ENCODE peak calls at places on chromosomes 7 and 10, in eight cellular contexts. K is neural progenitor cell, E is GM23338, X is MM.1S, D is omental fat pad, V is fibroblast of pulmonary artery, B is body of pancreas, A is HL-60. H is an unnamed sample.

GRCh38 chr10:73768881-73769280 is 13.0 kb upstream of the CHCHD1 start:
- DNase-seq in K (no peak), E (peak), X (no peak), D (no peak), V (no peak), B (no peak), A (no peak), H (no peak)

GRCh38 chr10:102537367-102537766 is 33.6 kb downstream of the SUFU start:
- DNase-seq in K (no peak), E (no peak), X (no peak), D (no peak), V (no peak), B (no peak), A (no peak), H (no peak)

GRCh38 chr7:80277434-80278427 is 143.1 kb downstream of the GNAI1 start:
- DNase-seq in K (no peak), E (peak), X (no peak), D (no peak), V (peak), B (no peak), A (no peak), H (no peak)

GRCh38 chr10:44030132-44030531 is 354.8 kb downstream of the CXCL12 start:
- DNase-seq in K (peak), E (peak), X (no peak), D (no peak), V (no peak), B (no peak), A (no peak), H (no peak)

GRCh38 chr10:132540456-132540855 is 2.9 kb downstream of the INPP5A start:
- DNase-seq in K (peak), E (peak), X (no peak), D (no peak), V (peak), B (no peak), A (no peak), H (no peak)

GRCh38 chr7:80656029-80656428 is 17.6 kb downstream of the CD36 start:
- DNase-seq in K (no peak), E (no peak), X (no peak), D (no peak), V (no peak), B (no peak), A (no peak), H (no peak)

GRCh38 chr7:33243319-33243881 is 114.0 kb downstream of the BBS9 start:
- DNase-seq in K (peak), E (peak), X (peak), D (no peak), V (peak), B (no peak), A (no peak), H (peak)

GRCh38 chr10:17438583-17438982 is 15.8 kb downstream of the ST8SIA6 start:
- DNase-seq in K (no peak), E (no peak), X (no peak), D (no peak), V (no peak), B (no peak), A (no peak), H (no peak)

GRCh38 chr7:106426803-106427202 is 142.0 kb upstream of the NAMPT start:
- DNase-seq in K (no peak), E (no peak), X (no peak), D (no peak), V (no peak), B (no peak), A (no peak), H (no peak)

GRCh38 chr10:22339761-22340361 is 5.4 kb upstream of the SPAG6 start:
- DNase-seq in K (no peak), E (no peak), X (no peak), D (no peak), V (peak), B (no peak), A (no peak), H (no peak)

GRCh38 chr10:91614254-91614624 is 18.6 kb downstream of the PPP1R3C start:
- DNase-seq in K (no peak), E (no peak), X (no peak), D (no peak), V (peak), B (no peak), A (no peak), H (no peak)

GRCh38 chr10:132410779-132411532 is 14.0 kb downstream of the PWWP2B start:
- DNase-seq in K (no peak), E (no peak), X (no peak), D (no peak), V (no peak), B (peak), A (no peak), H (no peak)

GRCh38 chr7:121397346-121397745 is 1.2 kb upstream of the FAM3C start:
- DNase-seq in K (no peak), E (no peak), X (no peak), D (no peak), V (no peak), B (no peak), A (no peak), H (no peak)

GRCh38 chr7:26705567-26705966 is 158.8 kb downstream of the SKAP2 start:
- DNase-seq in K (no peak), E (no peak), X (no peak), D (no peak), V (peak), B (no peak), A (no peak), H (no peak)

GRCh38 chr7:927031-927671 is 27.3 kb downstream of the ADAP1 start:
- DNase-seq in K (no peak), E (no peak), X (no peak), D (no peak), V (no peak), B (peak), A (no peak), H (no peak)

GRCh38 chr10:123150986-123151738 is 3.0 kb upstream of the BUB3 start:
- DNase-seq in K (peak), E (peak), X (no peak), D (no peak), V (no peak), B (no peak), A (no peak), H (peak)

GRCh38 chr10:119289227-119289925 is 82.0 kb downstream of the GRK5 start:
- DNase-seq in K (no peak), E (no peak), X (no peak), D (no peak), V (no peak), B (no peak), A (no peak), H (no peak)

GRCh38 chr7:101775181-101775580 is 42.2 kb upstream of the CUX1 start:
- DNase-seq in K (no peak), E (no peak), X (no peak), D (no peak), V (no peak), B (no peak), A (no peak), H (no peak)

GRCh38 chr10:110805292-110805691 is 66.4 kb upstream of the PDCD4 start:
- DNase-seq in K (no peak), E (no peak), X (peak), D (no peak), V (no peak), B (no peak), A (no peak), H (no peak)

GRCh38 chr7:75951506-75951905 is 36.6 kb downstream of the POR start:
- DNase-seq in K (no peak), E (no peak), X (no peak), D (no peak), V (peak), B (no peak), A (peak), H (no peak)

GRCh38 chr10:127354255-127354654 is 157.9 kb upstream of the INSYN2A start:
- DNase-seq in K (no peak), E (no peak), X (no peak), D (no peak), V (peak), B (no peak), A (no peak), H (no peak)

GRCh38 chr7:93226310-93226709 is at the start of gene HEPACAM2:
- DNase-seq in K (no peak), E (no peak), X (no peak), D (no peak), V (no peak), B (no peak), A (no peak), H (no peak)

GRCh38 chr7:127794135-127794534 is 142.1 kb downstream of the SND1 start:
- DNase-seq in K (no peak), E (no peak), X (no peak), D (no peak), V (peak), B (no peak), A (no peak), H (no peak)

GRCh38 chr10:101060951-101061813 is 607 bp upstream of the KAZALD1 start:
- DNase-seq in K (peak), E (peak), X (peak), D (peak), V (peak), B (peak), A (peak), H (peak)

GRCh38 chr10:101063162-101063525 is 1.4 kb downstream of the KAZALD1 start:
- DNase-seq in K (no peak), E (no peak), X (peak), D (no peak), V (no peak), B (no peak), A (no peak), H (no peak)

GRCh38 chr10:101062231-101063161 is 707 bp downstream of the KAZALD1 start:
- DNase-seq in K (peak), E (peak), X (peak), D (no peak), V (peak), B (peak), A (no peak), H (peak)

GRCh38 chr10:101061814-101062230 is at the start of gene KAZALD1:
- DNase-seq in K (no peak), E (no peak), X (no peak), D (no peak), V (no peak), B (peak), A (no peak), H (peak)

GRCh38 chr10:101060036-101060950 is 1.5 kb upstream of the KAZALD1 start:
- DNase-seq in K (peak), E (peak), X (peak), D (peak), V (peak), B (peak), A (peak), H (peak)
- TF ChIP-seq CTCF in K (peak), E (peak), X (peak), D (no peak), V (peak), B (peak), A (peak), H (peak)

GRCh38 chr10:61400524-61400923 is 52.7 kb downstream of the TMEM26 start:
- DNase-seq in K (no peak), E (no peak), X (no peak), D (no peak), V (no peak), B (no peak), A (no peak), H (no peak)
- TF ChIP-seq CTCF in K (no peak), E (no peak), X (no peak), D (no peak), V (peak), B (no peak), A (no peak), H (no peak)

DNA sequence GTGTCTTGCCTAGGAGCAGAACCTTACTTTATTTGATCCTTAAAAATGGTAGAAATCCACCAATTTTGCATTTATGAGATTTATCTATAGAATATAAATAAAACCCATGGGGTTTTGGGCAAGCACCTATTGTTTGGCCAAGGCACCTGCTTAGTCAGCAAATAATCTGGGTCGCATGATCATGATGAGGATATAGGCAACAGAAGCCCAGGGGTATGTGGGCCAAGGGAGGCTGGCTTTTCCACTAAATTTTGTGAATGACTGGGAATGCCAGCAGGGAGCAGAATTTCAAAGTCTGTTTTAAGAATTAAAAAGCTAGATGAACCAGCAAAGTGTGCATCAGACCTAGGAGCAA is 17.3 kb downstream of the SCRN1 start:
- DNase-seq in K (no peak), E (no peak), X (no peak), D (no peak), V (no peak), B (no peak), A (no peak), H (no peak)
- TF ChIP-seq CTCF in K (no peak), E (no peak), X (no peak), D (no peak), V (no peak), B (no peak), A (no peak), H (no peak)

GRCh38 chr7:136870799-136871487 is 2.5 kb downstream of the CHRM2 start:
- DNase-seq in K (peak), E (peak), X (no peak), D (no peak), V (no peak), B (no peak), A (no peak), H (peak)

GRCh38 chr7:136877990-136878389 is 9.5 kb downstream of the CHRM2 start:
- DNase-seq in K (no peak), E (no peak), X (no peak), D (no peak), V (no peak), B (no peak), A (no peak), H (no peak)

GRCh38 chr7:136869991-136870798 is 1.7 kb downstream of the CHRM2 start:
- DNase-seq in K (peak), E (peak), X (no peak), D (no peak), V (no peak), B (no peak), A (no peak), H (peak)

GRCh38 chr7:136877509-136877908 is 9.1 kb downstream of the CHRM2 start:
- DNase-seq in K (no peak), E (no peak), X (no peak), D (no peak), V (no peak), B (no peak), A (no peak), H (no peak)

GRCh38 chr7:136874393-136875032 is 6.1 kb downstream of the CHRM2 start:
- DNase-seq in K (peak), E (peak), X (peak), D (no peak), V (peak), B (no peak), A (peak), H (no peak)
- TF ChIP-seq CTCF in K (peak), E (peak), X (peak), D (no peak), V (peak), B (peak), A (no peak), H (peak)

DNA sequence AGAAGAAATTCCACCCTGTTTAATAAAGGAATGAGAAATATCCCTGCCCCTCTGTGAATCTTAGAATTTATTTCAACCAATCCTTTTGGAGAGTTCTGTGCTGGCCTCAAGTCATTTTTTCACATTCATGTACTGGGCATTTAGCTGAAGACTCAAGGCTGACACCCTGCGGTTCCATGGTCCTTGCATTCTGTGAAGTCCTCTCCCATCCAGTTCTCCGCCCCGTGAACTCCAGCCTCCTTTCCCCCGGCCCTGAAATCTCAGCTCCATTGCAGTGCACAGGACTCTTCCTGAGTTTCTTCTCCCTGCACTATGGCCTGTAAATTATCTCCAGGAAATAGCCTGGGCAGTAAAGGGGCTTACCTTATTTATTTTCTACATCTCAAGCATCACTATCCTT is 183.0 kb upstream of the KCND2 start:
- DNase-seq in K (no peak), E (peak), X (no peak), D (no peak), V (peak), B (no peak), A (no peak), H (no peak)
- TF ChIP-seq CTCF in K (no peak), E (peak), X (peak), D (no peak), V (peak), B (no peak), A (no peak), H (no peak)

DNA sequence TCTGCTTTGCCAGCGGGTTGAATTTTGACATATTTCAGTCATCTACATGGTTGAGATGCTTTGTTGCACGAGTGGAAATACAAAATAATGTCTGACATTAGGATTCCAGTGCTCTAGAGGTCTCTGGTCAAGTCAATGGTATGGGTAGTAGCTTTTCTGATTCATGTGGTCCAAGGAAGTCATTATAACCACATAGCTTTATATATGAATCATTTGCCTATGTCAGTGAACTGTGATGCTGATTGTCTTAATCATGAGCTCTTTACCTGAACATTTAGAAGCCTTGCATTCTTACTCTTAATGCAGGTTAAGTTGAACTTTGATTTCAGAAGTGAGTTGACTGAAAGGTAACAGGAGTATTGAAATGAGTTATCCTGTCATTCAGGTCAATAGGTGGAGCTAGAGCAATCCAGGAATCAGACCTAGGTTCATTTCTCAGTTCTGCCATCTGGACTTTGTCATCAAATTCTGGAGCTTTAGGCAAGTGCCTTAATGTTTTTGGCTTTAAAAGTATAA is 3.3 kb downstream of the MAPK8 start:
- DNase-seq in K (peak), E (no peak), X (peak), D (no peak), V (peak), B (no peak), A (no peak), H (no peak)
- TF ChIP-seq CTCF in K (peak), E (peak), X (peak), D (no peak), V (no peak), B (no peak), A (no peak), H (no peak)

H was measured in nephron progenitor cell.